ENCODE peak calls at places on chromosomes 5 and 9, in four cellular contexts. P is lung, Q is BE2C, I is adrenal gland. T is an unnamed sample. For H3K4me1, the result is how much of the 10 kb centered on the place peaks cover.

GRCh38 chr5:150905312-150905683 is 518 bp upstream of the ZNF300 start:
- DNase-seq in P (no peak), Q (no peak), I (no peak), T (no peak)

GRCh38 chr5:7321724-7322123 is 74.2 kb upstream of the ADCY2 start:
- DNase-seq in P (no peak), Q (no peak), I (no peak), T (no peak)

GRCh38 chr5:174556756-174557155 is 167.6 kb upstream of the MSX2 start:
- DNase-seq in P (no peak), Q (no peak), I (no peak), T (no peak)

GRCh38 chr5:178797101-178797521 is 62.6 kb upstream of the ZNF354B start:
- DNase-seq in P (no peak), Q (no peak), I (no peak), T (no peak)

GRCh38 chr9:136011703-136012496 is 50.7 kb upstream of the UBAC1 start:
- DNase-seq in P (peak), Q (peak), I (peak), T (peak)

GRCh38 chr5:122187426-122187825 is 58.1 kb downstream of the ZNF474 start:
- DNase-seq in P (no peak), Q (peak), I (no peak), T (no peak)

GRCh38 chr5:76365558-76365957 is 37.5 kb upstream of the IQGAP2 start:
- DNase-seq in P (no peak), Q (no peak), I (no peak), T (no peak)

GRCh38 chr5:89343666-89344065 is 460.7 kb upstream of the MEF2C start:
- DNase-seq in P (peak), Q (no peak), I (no peak), T (peak)

GRCh38 chr9:68619636-68620035 is 79.0 kb upstream of the TMEM252 start:
- DNase-seq in P (no peak), Q (no peak), I (no peak), T (no peak)

GRCh38 chr9:116156621-116157314 is 3.2 kb downstream of the PAPPA start:
- DNase-seq in P (peak), Q (peak), I (peak), T (peak)

GRCh38 chr5:75734913-75735789 is 17.9 kb upstream of the POC5 start:
- DNase-seq in P (no peak), Q (peak), I (peak), T (peak)

GRCh38 chr5:175728885-175729828 is 71.3 kb downstream of the HRH2 start:
- DNase-seq in P (no peak), Q (peak), I (peak), T (peak)

GRCh38 chr5:18881615-18882014 is 1106.4 kb downstream of the CDH18 start:
- DNase-seq in P (no peak), Q (no peak), I (no peak), T (no peak)

GRCh38 chr5:37789991-37790390 is 49.9 kb downstream of the GDNF start:
- DNase-seq in P (no peak), Q (no peak), I (no peak), T (no peak)

GRCh38 chr5:1009359-1010180 is 968 bp downstream of the NKD2 start:
- DNase-seq in P (no peak), Q (no peak), I (no peak), T (no peak)

GRCh38 chr9:137428311-137428630 is 5.1 kb downstream of the NOXA1 start:
- DNase-seq in P (no peak), Q (no peak), I (no peak), T (no peak)

GRCh38 chr9:137428841-137429545 is 5.8 kb downstream of the NOXA1 start:
- DNase-seq in P (no peak), Q (peak), I (no peak), T (no peak)

GRCh38 chr9:137429546-137429890 is 6.3 kb downstream of the NOXA1 start:
- DNase-seq in P (no peak), Q (peak), I (no peak), T (no peak)

GRCh38 chr9:137426018-137426681 is 3.0 kb downstream of the NOXA1 start:
- DNase-seq in P (no peak), Q (peak), I (no peak), T (no peak)

GRCh38 chr9:137427454-137428310 is 4.5 kb downstream of the NOXA1 start:
- DNase-seq in P (no peak), Q (peak), I (no peak), T (no peak)
- H3K4me1 ChIP-seq in P (under half), Q (under half), I (under half), T (under half)

GRCh38 chr5:110262754-110263153 is 463.7 kb downstream of the TMEM232 start:
- DNase-seq in P (no peak), Q (no peak), I (no peak), T (no peak)
- TF ChIP-seq CTCF in P (no peak), Q (no peak), I (no peak), T (no peak)

GRCh38 chr9:16868706-16869105 is 1.8 kb downstream of the BNC2 start:
- DNase-seq in P (no peak), Q (no peak), I (no peak), T (no peak)
- H3K4me1 ChIP-seq in P (under half), Q (under half), I (under half), T (under half)

GRCh38 chr5:102681403-102681983 is 73.6 kb upstream of the PAM start:
- DNase-seq in P (peak), Q (peak), I (peak), T (peak)
- TF ChIP-seq CTCF in P (peak), Q (peak), I (peak), T (peak)

T was measured in thyroid gland.